ENCODE peak calls at places on chromosomes 1 and 21, in eight cellular contexts. R, E, T, A, S, G, N and Q are unnamed samples.

GRCh38 chr1:110163591-110163990 is 13.3 kb downstream of the SLC6A17 start:
- DNase-seq in R (no peak), E (no peak), S (no peak), G (no peak), T (no peak), N (no peak), A (no peak), Q (no peak)

GRCh38 chr21:25501996-25502665 is 105.2 kb downstream of the MRPL39 start:
- DNase-seq in R (no peak), A (peak), E (no peak), G (no peak), T (no peak), N (no peak), S (no peak), Q (no peak)

GRCh38 chr1:24955161-24955560 is 25.1 kb upstream of the RUNX3 start:
- DNase-seq in T (no peak), R (peak), S (peak), N (no peak), E (no peak), G (no peak), A (peak), Q (no peak)

GRCh38 chr1:155044812-155045690 is 6.1 kb upstream of the ADAM15 start:
- DNase-seq in E (no peak), G (peak), S (no peak), A (peak), R (peak), N (peak), T (peak), Q (peak)

GRCh38 chr1:113169591-113169990 is 96.6 kb downstream of the LRIG2 start:
- DNase-seq in A (no peak), N (no peak), T (no peak), R (no peak), G (no peak), S (no peak), E (no peak), Q (no peak)

GRCh38 chr1:228064741-228065542 is 17.6 kb upstream of the ARF1 start:
- DNase-seq in A (no peak), N (no peak), R (no peak), T (no peak), S (no peak), E (no peak), G (no peak), Q (no peak)

GRCh38 chr1:41856361-41857285 is 62.1 kb downstream of the HIVEP3 start:
- DNase-seq in A (peak), E (no peak), S (no peak), R (no peak), N (no peak), G (no peak), T (no peak), Q (no peak)

GRCh38 chr1:47459263-47459788 is 21.5 kb downstream of the FOXD2 start:
- DNase-seq in G (no peak), R (no peak), E (no peak), S (no peak), A (no peak), T (no peak), N (no peak), Q (no peak)

GRCh38 chr1:44377925-44378784 is 23.1 kb upstream of the ERI3 start:
- DNase-seq in G (peak), S (no peak), E (peak), N (peak), R (peak), A (peak), T (peak), Q (peak)

GRCh38 chr21:45421071-45421845 is 16.3 kb downstream of the COL18A1 start:
- DNase-seq in N (peak), S (no peak), T (no peak), A (no peak), E (no peak), G (peak), R (no peak), Q (peak)

GRCh38 chr1:119827010-119827409 is 15.8 kb upstream of the REG4 start:
- DNase-seq in R (no peak), A (no peak), T (peak), N (no peak), G (no peak), E (no peak), S (no peak), Q (no peak)

GRCh38 chr1:203464743-203465142 is 10.9 kb upstream of the PRELP start:
- DNase-seq in R (no peak), E (no peak), A (no peak), S (no peak), G (no peak), N (no peak), T (no peak), Q (no peak)

GRCh38 chr1:226125097-226125630 is 61.4 kb downstream of the ACBD3 start:
- DNase-seq in N (peak), R (peak), T (peak), A (peak), E (peak), S (no peak), G (peak), Q (peak)

GRCh38 chr1:76799700-76800099 is 67.6 kb upstream of the ST6GALNAC5 start:
- DNase-seq in E (no peak), S (no peak), G (no peak), A (no peak), N (no peak), R (no peak), T (no peak), Q (no peak)

GRCh38 chr1:93669369-93669768 is 12.3 kb downstream of the BCAR3 start:
- DNase-seq in G (no peak), S (no peak), R (no peak), A (no peak), N (no peak), T (no peak), E (no peak), Q (no peak)

GRCh38 chr21:33189237-33189636 is 40.5 kb upstream of the IFNAR2 start:
- DNase-seq in R (no peak), E (no peak), S (no peak), T (no peak), G (no peak), A (no peak), N (no peak), Q (no peak)

GRCh38 chr1:155207578-155208405 is at the start of gene THBS3:
- DNase-seq in E (no peak), R (no peak), G (no peak), S (no peak), T (no peak), A (peak), N (peak), Q (peak)

GRCh38 chr1:183278736-183279591 is 92.9 kb downstream of the LAMC2 start:
- DNase-seq in G (peak), E (no peak), N (no peak), A (peak), S (peak), R (no peak), T (no peak), Q (no peak)

GRCh38 chr1:199064971-199065370 is 426.1 kb downstream of the PTPRC start:
- DNase-seq in E (no peak), A (no peak), T (no peak), R (no peak), S (no peak), N (no peak), G (no peak), Q (no peak)

GRCh38 chr1:3060601-3061551 is 8.1 kb upstream of the PRDM16 start:
- DNase-seq in S (no peak), R (no peak), N (peak), E (peak), A (no peak), T (no peak), G (no peak), Q (no peak)

GRCh38 chr1:211548321-211549091 is 30.5 kb downstream of the SLC30A1 start:
- DNase-seq in E (no peak), R (no peak), S (no peak), A (no peak), G (no peak), N (no peak), T (peak), Q (no peak)

GRCh38 chr1:84836145-84836544 is 56.9 kb downstream of the LPAR3 start:
- DNase-seq in R (no peak), E (no peak), S (no peak), A (no peak), N (no peak), G (no peak), T (no peak), Q (no peak)

GRCh38 chr1:82721702-82722101 is 921.0 kb downstream of the ADGRL2 start:
- DNase-seq in G (no peak), A (no peak), T (no peak), S (no peak), N (no peak), E (no peak), R (no peak), Q (no peak)

GRCh38 chr1:111973150-111973549 is 16.3 kb downstream of the KCND3 start:
- DNase-seq in G (no peak), N (no peak), E (no peak), R (no peak), T (no peak), S (no peak), A (no peak), Q (no peak)

GRCh38 chr1:195097316-195097715 is 1510.9 kb downstream of the KCNT2 start:
- DNase-seq in G (peak), R (no peak), N (no peak), A (no peak), E (no peak), S (no peak), T (no peak), Q (no peak)

GRCh38 chr21:42039911-42040351 is 29.8 kb upstream of the ZBTB21 start:
- DNase-seq in R (no peak), N (no peak), G (no peak), A (peak), E (no peak), S (no peak), T (no peak), Q (peak)

GRCh38 chr1:114956570-114956969 is 73.1 kb upstream of the TSHB start:
- DNase-seq in A (peak), N (no peak), R (no peak), G (no peak), S (no peak), T (peak), E (no peak), Q (no peak)

GRCh38 chr1:191963781-191964455 is 194.3 kb upstream of the RGS18 start:
- DNase-seq in S (no peak), G (no peak), R (no peak), E (no peak), A (peak), T (no peak), N (peak), Q (no peak)

GRCh38 chr21:43268086-43268803 is 99.4 kb downstream of the CRYAA start:
- DNase-seq in R (no peak), G (no peak), S (no peak), A (no peak), N (peak), E (no peak), T (no peak), Q (peak)

GRCh38 chr1:41358152-41358937 is 2.9 kb upstream of the FOXO6 start:
- DNase-seq in A (no peak), N (peak), S (no peak), T (no peak), R (no peak), E (no peak), G (no peak), Q (peak)